ENCODE peak calls at places on chromosomes 13 and 19, in ten cellular contexts. One of them, this sample, is unnamed.
A peak's percentile ranks its signal among the peaks of the same experiment; 100 is the strongest.

GRCh38 chr19:8575467-8575997 is 1.7 kb downstream of the MYO1F start:
- DNase-seq in stimulated activated CD4-positive, alpha-beta T cell treated with anti-CD3 and anti-CD28 coated beads, Interleukin-15, amount 100 ng/mL, for 1 hour: no peak
- DNase-seq in activated CD4-positive, alpha-beta memory T cell treated with anti-CD3 and anti-CD28 coated beads, Interleukin-2, amount 10 ng/mL, durations not matched to agents 7 days and 5 days: peak; percentile 72
- DNase-seq in iPS-NIHi11: no peak
- DNase-seq in cardiac muscle cell: peak; percentile 53
- DNase-seq in NCI-H2029: no peak
- DNase-seq in activated T-helper 2 cell treated with anti-CD3 and anti-CD28 coated beads, Interferon-gamma antibody, Interleukin-2, Interleukin-4, amounts not matched to agents 10 μg/mL and 5 μg/mL and 100 μg/mL, durations not matched to agents 14 hours and 24 hours and 36 hours: peak; percentile 46
- DNase-seq in SW 1271: no peak
- DNase-seq in lung: no peak
- DNase-seq in T-helper 17 cell: no peak
- DNase-seq in this sample: no peak

GRCh38 chr19:17327068-17327653 is 7.5 kb downstream of the ANO8 start:
- DNase-seq in iPS-NIHi11: no peak
- DNase-seq in cardiac muscle cell: no peak
- DNase-seq in lung: no peak
- DNase-seq in activated CD4-positive, alpha-beta memory T cell treated with anti-CD3 and anti-CD28 coated beads, Interleukin-2, amount 10 ng/mL, durations not matched to agents 7 days and 5 days: no peak
- DNase-seq in NCI-H2029: no peak
- DNase-seq in SW 1271: no peak
- DNase-seq in T-helper 17 cell: no peak
- DNase-seq in stimulated activated CD4-positive, alpha-beta T cell treated with anti-CD3 and anti-CD28 coated beads, Interleukin-15, amount 100 ng/mL, for 1 hour: no peak
- DNase-seq in activated T-helper 2 cell treated with anti-CD3 and anti-CD28 coated beads, Interferon-gamma antibody, Interleukin-2, Interleukin-4, amounts not matched to agents 10 μg/mL and 5 μg/mL and 100 μg/mL, durations not matched to agents 14 hours and 24 hours and 36 hours: no peak
- DNase-seq in this sample: no peak

GRCh38 chr19:6071103-6071485 is 39.2 kb downstream of the RFX2 start:
- DNase-seq in stimulated activated CD4-positive, alpha-beta T cell treated with anti-CD3 and anti-CD28 coated beads, Interleukin-15, amount 100 ng/mL, for 1 hour: no peak
- DNase-seq in iPS-NIHi11: no peak
- DNase-seq in SW 1271: no peak
- DNase-seq in cardiac muscle cell: peak; percentile 72
- DNase-seq in activated T-helper 2 cell treated with anti-CD3 and anti-CD28 coated beads, Interferon-gamma antibody, Interleukin-2, Interleukin-4, amounts not matched to agents 10 μg/mL and 5 μg/mL and 100 μg/mL, durations not matched to agents 14 hours and 24 hours and 36 hours: no peak
- DNase-seq in T-helper 17 cell: no peak
- DNase-seq in activated CD4-positive, alpha-beta memory T cell treated with anti-CD3 and anti-CD28 coated beads, Interleukin-2, amount 10 ng/mL, durations not matched to agents 7 days and 5 days: no peak
- DNase-seq in NCI-H2029: no peak
- DNase-seq in lung: peak; percentile 25
- DNase-seq in this sample: peak; percentile 80

GRCh38 chr13:19590423-19590822 is 29.1 kb upstream of the TPTE2 start:
- DNase-seq in stimulated activated CD4-positive, alpha-beta T cell treated with anti-CD3 and anti-CD28 coated beads, Interleukin-15, amount 100 ng/mL, for 1 hour: no peak
- DNase-seq in SW 1271: no peak
- DNase-seq in NCI-H2029: no peak
- DNase-seq in activated CD4-positive, alpha-beta memory T cell treated with anti-CD3 and anti-CD28 coated beads, Interleukin-2, amount 10 ng/mL, durations not matched to agents 7 days and 5 days: no peak
- DNase-seq in cardiac muscle cell: no peak
- DNase-seq in lung: no peak
- DNase-seq in T-helper 17 cell: no peak
- DNase-seq in activated T-helper 2 cell treated with anti-CD3 and anti-CD28 coated beads, Interferon-gamma antibody, Interleukin-2, Interleukin-4, amounts not matched to agents 10 μg/mL and 5 μg/mL and 100 μg/mL, durations not matched to agents 14 hours and 24 hours and 36 hours: no peak
- DNase-seq in iPS-NIHi11: no peak
- DNase-seq in this sample: no peak

GRCh38 chr19:17075860-17076538 is 422 bp downstream of the MYO9B start:
- DNase-seq in cardiac muscle cell: peak; percentile 31
- DNase-seq in activated CD4-positive, alpha-beta memory T cell treated with anti-CD3 and anti-CD28 coated beads, Interleukin-2, amount 10 ng/mL, durations not matched to agents 7 days and 5 days: peak; percentile 64
- DNase-seq in lung: peak; percentile 54
- DNase-seq in stimulated activated CD4-positive, alpha-beta T cell treated with anti-CD3 and anti-CD28 coated beads, Interleukin-15, amount 100 ng/mL, for 1 hour: peak; percentile 28
- DNase-seq in SW 1271: no peak
- DNase-seq in iPS-NIHi11: peak; percentile 39
- DNase-seq in activated T-helper 2 cell treated with anti-CD3 and anti-CD28 coated beads, Interferon-gamma antibody, Interleukin-2, Interleukin-4, amounts not matched to agents 10 μg/mL and 5 μg/mL and 100 μg/mL, durations not matched to agents 14 hours and 24 hours and 36 hours: peak; percentile 44
- DNase-seq in NCI-H2029: no peak
- DNase-seq in T-helper 17 cell: peak; percentile 30
- DNase-seq in this sample: peak; percentile 51

GRCh38 chr13:43994999-43995859 is 115.5 kb downstream of the LACC1 start:
- DNase-seq in T-helper 17 cell: no peak
- DNase-seq in activated T-helper 2 cell treated with anti-CD3 and anti-CD28 coated beads, Interferon-gamma antibody, Interleukin-2, Interleukin-4, amounts not matched to agents 10 μg/mL and 5 μg/mL and 100 μg/mL, durations not matched to agents 14 hours and 24 hours and 36 hours: no peak
- DNase-seq in iPS-NIHi11: no peak
- DNase-seq in NCI-H2029: no peak
- DNase-seq in lung: no peak
- DNase-seq in cardiac muscle cell: no peak
- DNase-seq in stimulated activated CD4-positive, alpha-beta T cell treated with anti-CD3 and anti-CD28 coated beads, Interleukin-15, amount 100 ng/mL, for 1 hour: no peak
- DNase-seq in SW 1271: no peak
- DNase-seq in activated CD4-positive, alpha-beta memory T cell treated with anti-CD3 and anti-CD28 coated beads, Interleukin-2, amount 10 ng/mL, durations not matched to agents 7 days and 5 days: no peak
- DNase-seq in this sample: no peak

GRCh38 chr19:49335071-49335783 is at the start of gene CD37:
- DNase-seq in iPS-NIHi11: no peak
- DNase-seq in SW 1271: no peak
- DNase-seq in T-helper 17 cell: peak; percentile 28
- DNase-seq in stimulated activated CD4-positive, alpha-beta T cell treated with anti-CD3 and anti-CD28 coated beads, Interleukin-15, amount 100 ng/mL, for 1 hour: no peak
- DNase-seq in activated CD4-positive, alpha-beta memory T cell treated with anti-CD3 and anti-CD28 coated beads, Interleukin-2, amount 10 ng/mL, durations not matched to agents 7 days and 5 days: peak; percentile 64
- DNase-seq in NCI-H2029: no peak
- DNase-seq in lung: no peak
- DNase-seq in cardiac muscle cell: no peak
- DNase-seq in activated T-helper 2 cell treated with anti-CD3 and anti-CD28 coated beads, Interferon-gamma antibody, Interleukin-2, Interleukin-4, amounts not matched to agents 10 μg/mL and 5 μg/mL and 100 μg/mL, durations not matched to agents 14 hours and 24 hours and 36 hours: peak; percentile 54
- DNase-seq in this sample: no peak

GRCh38 chr19:30999726-31000125 is 349.5 kb downstream of the TSHZ3 start:
- DNase-seq in T-helper 17 cell: no peak
- DNase-seq in activated T-helper 2 cell treated with anti-CD3 and anti-CD28 coated beads, Interferon-gamma antibody, Interleukin-2, Interleukin-4, amounts not matched to agents 10 μg/mL and 5 μg/mL and 100 μg/mL, durations not matched to agents 14 hours and 24 hours and 36 hours: no peak
- DNase-seq in activated CD4-positive, alpha-beta memory T cell treated with anti-CD3 and anti-CD28 coated beads, Interleukin-2, amount 10 ng/mL, durations not matched to agents 7 days and 5 days: no peak
- DNase-seq in stimulated activated CD4-positive, alpha-beta T cell treated with anti-CD3 and anti-CD28 coated beads, Interleukin-15, amount 100 ng/mL, for 1 hour: no peak
- DNase-seq in iPS-NIHi11: no peak
- DNase-seq in lung: no peak
- DNase-seq in NCI-H2029: no peak
- DNase-seq in SW 1271: no peak
- DNase-seq in cardiac muscle cell: no peak
- DNase-seq in this sample: no peak

GRCh38 chr13:95603887-95604533 is 40.5 kb downstream of the DZIP1 start:
- DNase-seq in activated T-helper 2 cell treated with anti-CD3 and anti-CD28 coated beads, Interferon-gamma antibody, Interleukin-2, Interleukin-4, amounts not matched to agents 10 μg/mL and 5 μg/mL and 100 μg/mL, durations not matched to agents 14 hours and 24 hours and 36 hours: no peak
- DNase-seq in stimulated activated CD4-positive, alpha-beta T cell treated with anti-CD3 and anti-CD28 coated beads, Interleukin-15, amount 100 ng/mL, for 1 hour: no peak
- DNase-seq in lung: no peak
- DNase-seq in SW 1271: no peak
- DNase-seq in activated CD4-positive, alpha-beta memory T cell treated with anti-CD3 and anti-CD28 coated beads, Interleukin-2, amount 10 ng/mL, durations not matched to agents 7 days and 5 days: no peak
- DNase-seq in T-helper 17 cell: no peak
- DNase-seq in iPS-NIHi11: peak; percentile 29
- DNase-seq in NCI-H2029: peak; percentile 27
- DNase-seq in cardiac muscle cell: peak; percentile 59
- DNase-seq in this sample: no peak

GRCh38 chr13:45623516-45624090 is 8.1 kb upstream of the ERICH6B start:
- DNase-seq in SW 1271: no peak
- DNase-seq in activated CD4-positive, alpha-beta memory T cell treated with anti-CD3 and anti-CD28 coated beads, Interleukin-2, amount 10 ng/mL, durations not matched to agents 7 days and 5 days: no peak
- DNase-seq in NCI-H2029: no peak
- DNase-seq in stimulated activated CD4-positive, alpha-beta T cell treated with anti-CD3 and anti-CD28 coated beads, Interleukin-15, amount 100 ng/mL, for 1 hour: no peak
- DNase-seq in lung: no peak
- DNase-seq in T-helper 17 cell: no peak
- DNase-seq in iPS-NIHi11: peak; percentile 59
- DNase-seq in cardiac muscle cell: peak; percentile 29
- DNase-seq in activated T-helper 2 cell treated with anti-CD3 and anti-CD28 coated beads, Interferon-gamma antibody, Interleukin-2, Interleukin-4, amounts not matched to agents 10 μg/mL and 5 μg/mL and 100 μg/mL, durations not matched to agents 14 hours and 24 hours and 36 hours: no peak
- DNase-seq in this sample: no peak

GRCh38 chr13:112849500-112849899 is 119.5 kb upstream of the MCF2L start:
- DNase-seq in lung: peak; percentile 73
- DNase-seq in SW 1271: no peak
- DNase-seq in iPS-NIHi11: peak; percentile 54
- DNase-seq in activated CD4-positive, alpha-beta memory T cell treated with anti-CD3 and anti-CD28 coated beads, Interleukin-2, amount 10 ng/mL, durations not matched to agents 7 days and 5 days: no peak
- DNase-seq in NCI-H2029: peak; percentile 87
- DNase-seq in cardiac muscle cell: no peak
- DNase-seq in activated T-helper 2 cell treated with anti-CD3 and anti-CD28 coated beads, Interferon-gamma antibody, Interleukin-2, Interleukin-4, amounts not matched to agents 10 μg/mL and 5 μg/mL and 100 μg/mL, durations not matched to agents 14 hours and 24 hours and 36 hours: no peak
- DNase-seq in stimulated activated CD4-positive, alpha-beta T cell treated with anti-CD3 and anti-CD28 coated beads, Interleukin-15, amount 100 ng/mL, for 1 hour: no peak
- DNase-seq in T-helper 17 cell: no peak
- DNase-seq in this sample: no peak

GRCh38 chr13:33865945-33866344 is 48.0 kb downstream of the RFC3 start:
- DNase-seq in iPS-NIHi11: no peak
- DNase-seq in SW 1271: no peak
- DNase-seq in T-helper 17 cell: no peak
- DNase-seq in activated T-helper 2 cell treated with anti-CD3 and anti-CD28 coated beads, Interferon-gamma antibody, Interleukin-2, Interleukin-4, amounts not matched to agents 10 μg/mL and 5 μg/mL and 100 μg/mL, durations not matched to agents 14 hours and 24 hours and 36 hours: no peak
- DNase-seq in activated CD4-positive, alpha-beta memory T cell treated with anti-CD3 and anti-CD28 coated beads, Interleukin-2, amount 10 ng/mL, durations not matched to agents 7 days and 5 days: no peak
- DNase-seq in stimulated activated CD4-positive, alpha-beta T cell treated with anti-CD3 and anti-CD28 coated beads, Interleukin-15, amount 100 ng/mL, for 1 hour: no peak
- DNase-seq in lung: no peak
- DNase-seq in cardiac muscle cell: no peak
- DNase-seq in NCI-H2029: no peak
- DNase-seq in this sample: no peak

GRCh38 chr13:40692946-40693345 is 26.5 kb upstream of the FOXO1 start:
- DNase-seq in NCI-H2029: no peak
- DNase-seq in lung: no peak
- DNase-seq in activated CD4-positive, alpha-beta memory T cell treated with anti-CD3 and anti-CD28 coated beads, Interleukin-2, amount 10 ng/mL, durations not matched to agents 7 days and 5 days: no peak
- DNase-seq in iPS-NIHi11: no peak
- DNase-seq in stimulated activated CD4-positive, alpha-beta T cell treated with anti-CD3 and anti-CD28 coated beads, Interleukin-15, amount 100 ng/mL, for 1 hour: no peak
- DNase-seq in activated T-helper 2 cell treated with anti-CD3 and anti-CD28 coated beads, Interferon-gamma antibody, Interleukin-2, Interleukin-4, amounts not matched to agents 10 μg/mL and 5 μg/mL and 100 μg/mL, durations not matched to agents 14 hours and 24 hours and 36 hours: no peak
- DNase-seq in SW 1271: no peak
- DNase-seq in T-helper 17 cell: no peak
- DNase-seq in cardiac muscle cell: peak; percentile 10
- DNase-seq in this sample: no peak

GRCh38 chr19:51965583-51965982 is 21.1 kb downstream of the ZNF350 start:
- DNase-seq in lung: no peak
- DNase-seq in iPS-NIHi11: no peak
- DNase-seq in T-helper 17 cell: no peak
- DNase-seq in NCI-H2029: no peak
- DNase-seq in activated T-helper 2 cell treated with anti-CD3 and anti-CD28 coated beads, Interferon-gamma antibody, Interleukin-2, Interleukin-4, amounts not matched to agents 10 μg/mL and 5 μg/mL and 100 μg/mL, durations not matched to agents 14 hours and 24 hours and 36 hours: no peak
- DNase-seq in SW 1271: no peak
- DNase-seq in cardiac muscle cell: no peak
- DNase-seq in stimulated activated CD4-positive, alpha-beta T cell treated with anti-CD3 and anti-CD28 coated beads, Interleukin-15, amount 100 ng/mL, for 1 hour: no peak
- DNase-seq in activated CD4-positive, alpha-beta memory T cell treated with anti-CD3 and anti-CD28 coated beads, Interleukin-2, amount 10 ng/mL, durations not matched to agents 7 days and 5 days: no peak
- DNase-seq in this sample: no peak

GRCh38 chr19:10574462-10574861 is 5.7 kb upstream of the CDKN2D start:
- DNase-seq in NCI-H2029: no peak
- DNase-seq in iPS-NIHi11: no peak
- DNase-seq in activated T-helper 2 cell treated with anti-CD3 and anti-CD28 coated beads, Interferon-gamma antibody, Interleukin-2, Interleukin-4, amounts not matched to agents 10 μg/mL and 5 μg/mL and 100 μg/mL, durations not matched to agents 14 hours and 24 hours and 36 hours: no peak
- DNase-seq in T-helper 17 cell: no peak
- DNase-seq in cardiac muscle cell: no peak
- DNase-seq in lung: no peak
- DNase-seq in SW 1271: no peak
- DNase-seq in activated CD4-positive, alpha-beta memory T cell treated with anti-CD3 and anti-CD28 coated beads, Interleukin-2, amount 10 ng/mL, durations not matched to agents 7 days and 5 days: no peak
- DNase-seq in stimulated activated CD4-positive, alpha-beta T cell treated with anti-CD3 and anti-CD28 coated beads, Interleukin-15, amount 100 ng/mL, for 1 hour: no peak
- DNase-seq in this sample: no peak

GRCh38 chr13:110382229-110382628 is 75.1 kb downstream of the COL4A2 start:
- DNase-seq in lung: no peak
- DNase-seq in cardiac muscle cell: peak; percentile 62
- DNase-seq in NCI-H2029: no peak
- DNase-seq in activated CD4-positive, alpha-beta memory T cell treated with anti-CD3 and anti-CD28 coated beads, Interleukin-2, amount 10 ng/mL, durations not matched to agents 7 days and 5 days: no peak
- DNase-seq in iPS-NIHi11: no peak
- DNase-seq in T-helper 17 cell: no peak
- DNase-seq in SW 1271: no peak
- DNase-seq in stimulated activated CD4-positive, alpha-beta T cell treated with anti-CD3 and anti-CD28 coated beads, Interleukin-15, amount 100 ng/mL, for 1 hour: no peak
- DNase-seq in activated T-helper 2 cell treated with anti-CD3 and anti-CD28 coated beads, Interferon-gamma antibody, Interleukin-2, Interleukin-4, amounts not matched to agents 10 μg/mL and 5 μg/mL and 100 μg/mL, durations not matched to agents 14 hours and 24 hours and 36 hours: no peak
- DNase-seq in this sample: no peak

GRCh38 chr13:27853345-27853744 is 61.1 kb downstream of the GSX1 start:
- DNase-seq in stimulated activated CD4-positive, alpha-beta T cell treated with anti-CD3 and anti-CD28 coated beads, Interleukin-15, amount 100 ng/mL, for 1 hour: no peak
- DNase-seq in activated CD4-positive, alpha-beta memory T cell treated with anti-CD3 and anti-CD28 coated beads, Interleukin-2, amount 10 ng/mL, durations not matched to agents 7 days and 5 days: no peak
- DNase-seq in cardiac muscle cell: no peak
- DNase-seq in lung: no peak
- DNase-seq in SW 1271: no peak
- DNase-seq in T-helper 17 cell: no peak
- DNase-seq in NCI-H2029: no peak
- DNase-seq in activated T-helper 2 cell treated with anti-CD3 and anti-CD28 coated beads, Interferon-gamma antibody, Interleukin-2, Interleukin-4, amounts not matched to agents 10 μg/mL and 5 μg/mL and 100 μg/mL, durations not matched to agents 14 hours and 24 hours and 36 hours: no peak
- DNase-seq in iPS-NIHi11: no peak
- DNase-seq in this sample: no peak

GRCh38 chr13:70253411-70253810 is 145.2 kb upstream of the KLHL1 start:
- DNase-seq in iPS-NIHi11: no peak
- DNase-seq in stimulated activated CD4-positive, alpha-beta T cell treated with anti-CD3 and anti-CD28 coated beads, Interleukin-15, amount 100 ng/mL, for 1 hour: no peak
- DNase-seq in SW 1271: no peak
- DNase-seq in activated CD4-positive, alpha-beta memory T cell treated with anti-CD3 and anti-CD28 coated beads, Interleukin-2, amount 10 ng/mL, durations not matched to agents 7 days and 5 days: no peak
- DNase-seq in NCI-H2029: no peak
- DNase-seq in cardiac muscle cell: no peak
- DNase-seq in T-helper 17 cell: no peak
- DNase-seq in lung: no peak
- DNase-seq in activated T-helper 2 cell treated with anti-CD3 and anti-CD28 coated beads, Interferon-gamma antibody, Interleukin-2, Interleukin-4, amounts not matched to agents 10 μg/mL and 5 μg/mL and 100 μg/mL, durations not matched to agents 14 hours and 24 hours and 36 hours: no peak
- DNase-seq in this sample: no peak

GRCh38 chr13:51643114-51643881 is 59.0 kb downstream of the WDFY2 start:
- DNase-seq in stimulated activated CD4-positive, alpha-beta T cell treated with anti-CD3 and anti-CD28 coated beads, Interleukin-15, amount 100 ng/mL, for 1 hour: no peak
- DNase-seq in lung: no peak
- DNase-seq in cardiac muscle cell: peak; percentile 85
- DNase-seq in T-helper 17 cell: no peak
- DNase-seq in SW 1271: peak; percentile 70
- DNase-seq in NCI-H2029: no peak
- DNase-seq in activated T-helper 2 cell treated with anti-CD3 and anti-CD28 coated beads, Interferon-gamma antibody, Interleukin-2, Interleukin-4, amounts not matched to agents 10 μg/mL and 5 μg/mL and 100 μg/mL, durations not matched to agents 14 hours and 24 hours and 36 hours: no peak
- DNase-seq in iPS-NIHi11: no peak
- DNase-seq in activated CD4-positive, alpha-beta memory T cell treated with anti-CD3 and anti-CD28 coated beads, Interleukin-2, amount 10 ng/mL, durations not matched to agents 7 days and 5 days: no peak
- DNase-seq in this sample: peak; percentile 65

GRCh38 chr13:71712988-71713653 is 153.9 kb downstream of the DACH1 start:
- DNase-seq in SW 1271: no peak
- DNase-seq in lung: no peak
- DNase-seq in NCI-H2029: no peak
- DNase-seq in activated T-helper 2 cell treated with anti-CD3 and anti-CD28 coated beads, Interferon-gamma antibody, Interleukin-2, Interleukin-4, amounts not matched to agents 10 μg/mL and 5 μg/mL and 100 μg/mL, durations not matched to agents 14 hours and 24 hours and 36 hours: no peak
- DNase-seq in iPS-NIHi11: peak; percentile 74
- DNase-seq in activated CD4-positive, alpha-beta memory T cell treated with anti-CD3 and anti-CD28 coated beads, Interleukin-2, amount 10 ng/mL, durations not matched to agents 7 days and 5 days: no peak
- DNase-seq in cardiac muscle cell: peak; percentile 30
- DNase-seq in stimulated activated CD4-positive, alpha-beta T cell treated with anti-CD3 and anti-CD28 coated beads, Interleukin-15, amount 100 ng/mL, for 1 hour: no peak
- DNase-seq in T-helper 17 cell: no peak
- DNase-seq in this sample: no peak

GRCh38 chr13:34358811-34359513 is 541.0 kb downstream of the RFC3 start:
- DNase-seq in NCI-H2029: no peak
- DNase-seq in lung: no peak
- DNase-seq in iPS-NIHi11: no peak
- DNase-seq in cardiac muscle cell: peak; percentile 52
- DNase-seq in SW 1271: no peak
- DNase-seq in activated CD4-positive, alpha-beta memory T cell treated with anti-CD3 and anti-CD28 coated beads, Interleukin-2, amount 10 ng/mL, durations not matched to agents 7 days and 5 days: no peak
- DNase-seq in activated T-helper 2 cell treated with anti-CD3 and anti-CD28 coated beads, Interferon-gamma antibody, Interleukin-2, Interleukin-4, amounts not matched to agents 10 μg/mL and 5 μg/mL and 100 μg/mL, durations not matched to agents 14 hours and 24 hours and 36 hours: no peak
- DNase-seq in stimulated activated CD4-positive, alpha-beta T cell treated with anti-CD3 and anti-CD28 coated beads, Interleukin-15, amount 100 ng/mL, for 1 hour: no peak
- DNase-seq in T-helper 17 cell: no peak
- DNase-seq in this sample: peak; percentile 53

GRCh38 chr13:99217461-99218101 is 16.9 kb downstream of the UBAC2 start:
- DNase-seq in T-helper 17 cell: no peak
- DNase-seq in stimulated activated CD4-positive, alpha-beta T cell treated with anti-CD3 and anti-CD28 coated beads, Interleukin-15, amount 100 ng/mL, for 1 hour: no peak
- DNase-seq in activated T-helper 2 cell treated with anti-CD3 and anti-CD28 coated beads, Interferon-gamma antibody, Interleukin-2, Interleukin-4, amounts not matched to agents 10 μg/mL and 5 μg/mL and 100 μg/mL, durations not matched to agents 14 hours and 24 hours and 36 hours: no peak
- DNase-seq in iPS-NIHi11: no peak
- DNase-seq in cardiac muscle cell: no peak
- DNase-seq in activated CD4-positive, alpha-beta memory T cell treated with anti-CD3 and anti-CD28 coated beads, Interleukin-2, amount 10 ng/mL, durations not matched to agents 7 days and 5 days: no peak
- DNase-seq in SW 1271: no peak
- DNase-seq in NCI-H2029: no peak
- DNase-seq in lung: no peak
- DNase-seq in this sample: no peak

GRCh38 chr19:4976412-4977298 is 7.7 kb downstream of the KDM4B start:
- DNase-seq in iPS-NIHi11: peak; percentile 63
- DNase-seq in T-helper 17 cell: no peak
- DNase-seq in activated T-helper 2 cell treated with anti-CD3 and anti-CD28 coated beads, Interferon-gamma antibody, Interleukin-2, Interleukin-4, amounts not matched to agents 10 μg/mL and 5 μg/mL and 100 μg/mL, durations not matched to agents 14 hours and 24 hours and 36 hours: no peak
- DNase-seq in cardiac muscle cell: peak; percentile 99
- DNase-seq in activated CD4-positive, alpha-beta memory T cell treated with anti-CD3 and anti-CD28 coated beads, Interleukin-2, amount 10 ng/mL, durations not matched to agents 7 days and 5 days: no peak
- DNase-seq in stimulated activated CD4-positive, alpha-beta T cell treated with anti-CD3 and anti-CD28 coated beads, Interleukin-15, amount 100 ng/mL, for 1 hour: no peak
- DNase-seq in SW 1271: no peak
- DNase-seq in lung: peak; percentile 80
- DNase-seq in NCI-H2029: peak; percentile 41
- DNase-seq in this sample: no peak

GRCh38 chr19:17500447-17501198 is 10.8 kb upstream of the PGLS start:
- DNase-seq in stimulated activated CD4-positive, alpha-beta T cell treated with anti-CD3 and anti-CD28 coated beads, Interleukin-15, amount 100 ng/mL, for 1 hour: no peak
- DNase-seq in activated T-helper 2 cell treated with anti-CD3 and anti-CD28 coated beads, Interferon-gamma antibody, Interleukin-2, Interleukin-4, amounts not matched to agents 10 μg/mL and 5 μg/mL and 100 μg/mL, durations not matched to agents 14 hours and 24 hours and 36 hours: no peak
- DNase-seq in cardiac muscle cell: no peak
- DNase-seq in NCI-H2029: no peak
- DNase-seq in SW 1271: no peak
- DNase-seq in lung: no peak
- DNase-seq in T-helper 17 cell: no peak
- DNase-seq in iPS-NIHi11: no peak
- DNase-seq in activated CD4-positive, alpha-beta memory T cell treated with anti-CD3 and anti-CD28 coated beads, Interleukin-2, amount 10 ng/mL, durations not matched to agents 7 days and 5 days: no peak
- DNase-seq in this sample: no peak

GRCh38 chr13:50403311-50403710 is 388.1 kb downstream of the KCNRG start:
- DNase-seq in iPS-NIHi11: no peak
- DNase-seq in SW 1271: no peak
- DNase-seq in activated CD4-positive, alpha-beta memory T cell treated with anti-CD3 and anti-CD28 coated beads, Interleukin-2, amount 10 ng/mL, durations not matched to agents 7 days and 5 days: no peak
- DNase-seq in activated T-helper 2 cell treated with anti-CD3 and anti-CD28 coated beads, Interferon-gamma antibody, Interleukin-2, Interleukin-4, amounts not matched to agents 10 μg/mL and 5 μg/mL and 100 μg/mL, durations not matched to agents 14 hours and 24 hours and 36 hours: no peak
- DNase-seq in cardiac muscle cell: no peak
- DNase-seq in NCI-H2029: peak; percentile 85
- DNase-seq in stimulated activated CD4-positive, alpha-beta T cell treated with anti-CD3 and anti-CD28 coated beads, Interleukin-15, amount 100 ng/mL, for 1 hour: no peak
- DNase-seq in lung: peak; percentile 46
- DNase-seq in T-helper 17 cell: no peak
- DNase-seq in this sample: no peak

GRCh38 chr13:74889321-74889720 is 592.6 kb downstream of the TBC1D4 start:
- DNase-seq in T-helper 17 cell: no peak
- DNase-seq in activated T-helper 2 cell treated with anti-CD3 and anti-CD28 coated beads, Interferon-gamma antibody, Interleukin-2, Interleukin-4, amounts not matched to agents 10 μg/mL and 5 μg/mL and 100 μg/mL, durations not matched to agents 14 hours and 24 hours and 36 hours: no peak
- DNase-seq in cardiac muscle cell: peak; percentile 40
- DNase-seq in lung: no peak
- DNase-seq in stimulated activated CD4-positive, alpha-beta T cell treated with anti-CD3 and anti-CD28 coated beads, Interleukin-15, amount 100 ng/mL, for 1 hour: no peak
- DNase-seq in iPS-NIHi11: no peak
- DNase-seq in activated CD4-positive, alpha-beta memory T cell treated with anti-CD3 and anti-CD28 coated beads, Interleukin-2, amount 10 ng/mL, durations not matched to agents 7 days and 5 days: no peak
- DNase-seq in SW 1271: no peak
- DNase-seq in NCI-H2029: peak; percentile 14
- DNase-seq in this sample: no peak

GRCh38 chr13:92613921-92614320 is 612.7 kb upstream of the GPC6 start:
- DNase-seq in cardiac muscle cell: no peak
- DNase-seq in activated CD4-positive, alpha-beta memory T cell treated with anti-CD3 and anti-CD28 coated beads, Interleukin-2, amount 10 ng/mL, durations not matched to agents 7 days and 5 days: no peak
- DNase-seq in T-helper 17 cell: no peak
- DNase-seq in SW 1271: no peak
- DNase-seq in stimulated activated CD4-positive, alpha-beta T cell treated with anti-CD3 and anti-CD28 coated beads, Interleukin-15, amount 100 ng/mL, for 1 hour: no peak
- DNase-seq in lung: no peak
- DNase-seq in activated T-helper 2 cell treated with anti-CD3 and anti-CD28 coated beads, Interferon-gamma antibody, Interleukin-2, Interleukin-4, amounts not matched to agents 10 μg/mL and 5 μg/mL and 100 μg/mL, durations not matched to agents 14 hours and 24 hours and 36 hours: no peak
- DNase-seq in iPS-NIHi11: no peak
- DNase-seq in NCI-H2029: no peak
- DNase-seq in this sample: no peak

GRCh38 chr19:49153167-49153809 is 1.9 kb downstream of the HRC start:
- DNase-seq in lung: no peak
- DNase-seq in NCI-H2029: no peak
- DNase-seq in cardiac muscle cell: no peak
- DNase-seq in T-helper 17 cell: no peak
- DNase-seq in activated CD4-positive, alpha-beta memory T cell treated with anti-CD3 and anti-CD28 coated beads, Interleukin-2, amount 10 ng/mL, durations not matched to agents 7 days and 5 days: no peak
- DNase-seq in iPS-NIHi11: no peak
- DNase-seq in activated T-helper 2 cell treated with anti-CD3 and anti-CD28 coated beads, Interferon-gamma antibody, Interleukin-2, Interleukin-4, amounts not matched to agents 10 μg/mL and 5 μg/mL and 100 μg/mL, durations not matched to agents 14 hours and 24 hours and 36 hours: no peak
- DNase-seq in SW 1271: no peak
- DNase-seq in stimulated activated CD4-positive, alpha-beta T cell treated with anti-CD3 and anti-CD28 coated beads, Interleukin-15, amount 100 ng/mL, for 1 hour: no peak
- DNase-seq in this sample: no peak